ENCODE peak calls at places on chromosomes 3 and 15, in four cellular contexts. One of them, this sample, is unnamed.
A peak's percentile ranks its signal among the peaks of the same experiment; 100 is the strongest.

GRCh38 chr3:43957553-43957952 is 266.8 kb downstream of the ABHD5 start:
- DNase-seq in kidney epithelial cell: no peak
- DNase-seq in NCI-H82: no peak
- DNase-seq in stimulated activated CD8-positive, alpha-beta memory T cell treated with anti-CD3 and anti-CD28 coated beads, Interleukin-2, amount 100 ng/mL, for 48 hours: no peak
- DNase-seq in this sample: no peak

GRCh38 chr3:128179474-128179819 is 26.2 kb downstream of the EEFSEC start:
- DNase-seq in stimulated activated CD8-positive, alpha-beta memory T cell treated with anti-CD3 and anti-CD28 coated beads, Interleukin-2, amount 100 ng/mL, for 48 hours: no peak
- DNase-seq in NCI-H82: no peak
- DNase-seq in kidney epithelial cell: no peak
- DNase-seq in this sample: no peak

GRCh38 chr3:40437893-40438292 is 19.2 kb upstream of the RPL14 start:
- DNase-seq in stimulated activated CD8-positive, alpha-beta memory T cell treated with anti-CD3 and anti-CD28 coated beads, Interleukin-2, amount 100 ng/mL, for 48 hours: no peak
- DNase-seq in NCI-H82: no peak
- DNase-seq in kidney epithelial cell: no peak
- DNase-seq in this sample: no peak

GRCh38 chr3:48738926-48739616 is 22.1 kb upstream of the IP6K2 start:
- DNase-seq in stimulated activated CD8-positive, alpha-beta memory T cell treated with anti-CD3 and anti-CD28 coated beads, Interleukin-2, amount 100 ng/mL, for 48 hours: no peak
- DNase-seq in NCI-H82: no peak
- DNase-seq in kidney epithelial cell: no peak
- DNase-seq in this sample: no peak

GRCh38 chr3:12931273-12931905 is 90.0 kb upstream of the RPL32 start:
- DNase-seq in kidney epithelial cell: no peak
- DNase-seq in NCI-H82: no peak
- DNase-seq in stimulated activated CD8-positive, alpha-beta memory T cell treated with anti-CD3 and anti-CD28 coated beads, Interleukin-2, amount 100 ng/mL, for 48 hours: no peak
- DNase-seq in this sample: no peak

GRCh38 chr3:150348500-150348899 is 59.6 kb upstream of the TSC22D2 start:
- DNase-seq in kidney epithelial cell: peak; percentile 71
- DNase-seq in NCI-H82: no peak
- DNase-seq in stimulated activated CD8-positive, alpha-beta memory T cell treated with anti-CD3 and anti-CD28 coated beads, Interleukin-2, amount 100 ng/mL, for 48 hours: no peak
- DNase-seq in this sample: peak; percentile 68

GRCh38 chr3:25021816-25022215 is 406.2 kb upstream of the RARB start:
- DNase-seq in kidney epithelial cell: no peak
- DNase-seq in stimulated activated CD8-positive, alpha-beta memory T cell treated with anti-CD3 and anti-CD28 coated beads, Interleukin-2, amount 100 ng/mL, for 48 hours: no peak
- DNase-seq in NCI-H82: no peak
- DNase-seq in this sample: peak; percentile 41

GRCh38 chr3:71551286-71551919 is 32.1 kb downstream of the FOXP1 start:
- DNase-seq in stimulated activated CD8-positive, alpha-beta memory T cell treated with anti-CD3 and anti-CD28 coated beads, Interleukin-2, amount 100 ng/mL, for 48 hours: no peak
- DNase-seq in NCI-H82: no peak
- DNase-seq in kidney epithelial cell: no peak
- DNase-seq in this sample: no peak

GRCh38 chr15:82297546-82297945 is 34.9 kb downstream of the SAXO2 start:
- DNase-seq in kidney epithelial cell: no peak
- DNase-seq in NCI-H82: no peak
- DNase-seq in stimulated activated CD8-positive, alpha-beta memory T cell treated with anti-CD3 and anti-CD28 coated beads, Interleukin-2, amount 100 ng/mL, for 48 hours: no peak
- DNase-seq in this sample: no peak

GRCh38 chr15:77856718-77857346 is 220.7 kb downstream of the TBC1D2B start:
- DNase-seq in kidney epithelial cell: no peak
- DNase-seq in NCI-H82: no peak
- DNase-seq in stimulated activated CD8-positive, alpha-beta memory T cell treated with anti-CD3 and anti-CD28 coated beads, Interleukin-2, amount 100 ng/mL, for 48 hours: no peak
- DNase-seq in this sample: no peak

GRCh38 chr15:25185156-25185710 is 230.4 kb downstream of the SNRPN start:
- DNase-seq in kidney epithelial cell: no peak
- DNase-seq in NCI-H82: no peak
- DNase-seq in stimulated activated CD8-positive, alpha-beta memory T cell treated with anti-CD3 and anti-CD28 coated beads, Interleukin-2, amount 100 ng/mL, for 48 hours: no peak
- DNase-seq in this sample: no peak

GRCh38 chr15:39266882-39267281 is 314.0 kb upstream of the THBS1 start:
- DNase-seq in stimulated activated CD8-positive, alpha-beta memory T cell treated with anti-CD3 and anti-CD28 coated beads, Interleukin-2, amount 100 ng/mL, for 48 hours: no peak
- DNase-seq in kidney epithelial cell: no peak
- DNase-seq in NCI-H82: no peak
- DNase-seq in this sample: no peak

GRCh38 chr3:72494076-72495000 is 353.9 kb downstream of the SHQ1 start:
- DNase-seq in NCI-H82: no peak
- DNase-seq in stimulated activated CD8-positive, alpha-beta memory T cell treated with anti-CD3 and anti-CD28 coated beads, Interleukin-2, amount 100 ng/mL, for 48 hours: no peak
- DNase-seq in kidney epithelial cell: no peak
- DNase-seq in this sample: no peak

GRCh38 chr15:75031773-75032302 is 8.4 kb downstream of the PPCDC start:
- DNase-seq in NCI-H82: no peak
- DNase-seq in stimulated activated CD8-positive, alpha-beta memory T cell treated with anti-CD3 and anti-CD28 coated beads, Interleukin-2, amount 100 ng/mL, for 48 hours: no peak
- DNase-seq in kidney epithelial cell: no peak
- DNase-seq in this sample: no peak

GRCh38 chr15:35080226-35080625 is 4.9 kb downstream of the NANOGP8 start:
- DNase-seq in NCI-H82: no peak
- DNase-seq in stimulated activated CD8-positive, alpha-beta memory T cell treated with anti-CD3 and anti-CD28 coated beads, Interleukin-2, amount 100 ng/mL, for 48 hours: no peak
- DNase-seq in kidney epithelial cell: no peak
- DNase-seq in this sample: no peak

GRCh38 chr3:53420831-53421230 is 73.5 kb upstream of the DCP1A start:
- DNase-seq in stimulated activated CD8-positive, alpha-beta memory T cell treated with anti-CD3 and anti-CD28 coated beads, Interleukin-2, amount 100 ng/mL, for 48 hours: no peak
- DNase-seq in kidney epithelial cell: no peak
- DNase-seq in NCI-H82: no peak
- DNase-seq in this sample: no peak

GRCh38 chr3:30342319-30343060 is 263.9 kb upstream of the TGFBR2 start:
- DNase-seq in NCI-H82: no peak
- DNase-seq in stimulated activated CD8-positive, alpha-beta memory T cell treated with anti-CD3 and anti-CD28 coated beads, Interleukin-2, amount 100 ng/mL, for 48 hours: no peak
- DNase-seq in kidney epithelial cell: peak; percentile 89
- DNase-seq in this sample: peak; percentile 91

GRCh38 chr3:98885851-98886250 is 15.6 kb downstream of the DCBLD2 start:
- DNase-seq in kidney epithelial cell: no peak
- DNase-seq in stimulated activated CD8-positive, alpha-beta memory T cell treated with anti-CD3 and anti-CD28 coated beads, Interleukin-2, amount 100 ng/mL, for 48 hours: no peak
- DNase-seq in NCI-H82: no peak
- DNase-seq in this sample: no peak

GRCh38 chr15:69971771-69972170 is 125.9 kb downstream of the TLE3 start:
- DNase-seq in NCI-H82: peak; percentile 98
- DNase-seq in kidney epithelial cell: no peak
- DNase-seq in stimulated activated CD8-positive, alpha-beta memory T cell treated with anti-CD3 and anti-CD28 coated beads, Interleukin-2, amount 100 ng/mL, for 48 hours: no peak
- DNase-seq in this sample: no peak

GRCh38 chr15:78702609-78703332 is 61.8 kb upstream of the CHRNB4 start:
- DNase-seq in kidney epithelial cell: no peak
- DNase-seq in stimulated activated CD8-positive, alpha-beta memory T cell treated with anti-CD3 and anti-CD28 coated beads, Interleukin-2, amount 100 ng/mL, for 48 hours: no peak
- DNase-seq in NCI-H82: no peak
- DNase-seq in this sample: no peak

GRCh38 chr3:195194559-195195161 is 76.3 kb downstream of the XXYLT1 start:
- DNase-seq in kidney epithelial cell: no peak
- DNase-seq in NCI-H82: no peak
- DNase-seq in stimulated activated CD8-positive, alpha-beta memory T cell treated with anti-CD3 and anti-CD28 coated beads, Interleukin-2, amount 100 ng/mL, for 48 hours: no peak
- DNase-seq in this sample: no peak

GRCh38 chr3:40307176-40307575 is 2.3 kb upstream of the EIF1B start:
- DNase-seq in stimulated activated CD8-positive, alpha-beta memory T cell treated with anti-CD3 and anti-CD28 coated beads, Interleukin-2, amount 100 ng/mL, for 48 hours: no peak
- DNase-seq in NCI-H82: no peak
- DNase-seq in kidney epithelial cell: no peak
- DNase-seq in this sample: no peak

GRCh38 chr3:126342211-126342610 is 15.0 kb downstream of the KLF15 start:
- DNase-seq in kidney epithelial cell: no peak
- DNase-seq in stimulated activated CD8-positive, alpha-beta memory T cell treated with anti-CD3 and anti-CD28 coated beads, Interleukin-2, amount 100 ng/mL, for 48 hours: no peak
- DNase-seq in NCI-H82: no peak
- DNase-seq in this sample: no peak

GRCh38 chr3:178308696-178309278 is 227.4 kb upstream of the KCNMB2 start:
- DNase-seq in NCI-H82: peak; percentile 25
- DNase-seq in kidney epithelial cell: no peak
- DNase-seq in stimulated activated CD8-positive, alpha-beta memory T cell treated with anti-CD3 and anti-CD28 coated beads, Interleukin-2, amount 100 ng/mL, for 48 hours: no peak
- DNase-seq in this sample: no peak

GRCh38 chr3:13895155-13896105 is 15.6 kb upstream of the WNT7A start:
- DNase-seq in NCI-H82: peak; percentile 93
- DNase-seq in kidney epithelial cell: peak; percentile 51
- DNase-seq in stimulated activated CD8-positive, alpha-beta memory T cell treated with anti-CD3 and anti-CD28 coated beads, Interleukin-2, amount 100 ng/mL, for 48 hours: peak; percentile 87
- DNase-seq in this sample: peak; percentile 55

GRCh38 chr15:33131880-33132279 is 62.6 kb downstream of the FMN1 start:
- DNase-seq in NCI-H82: no peak
- DNase-seq in kidney epithelial cell: no peak
- DNase-seq in stimulated activated CD8-positive, alpha-beta memory T cell treated with anti-CD3 and anti-CD28 coated beads, Interleukin-2, amount 100 ng/mL, for 48 hours: no peak
- DNase-seq in this sample: no peak

GRCh38 chr15:64842099-64842940 is 605 bp downstream of the PLEKHO2 start:
- DNase-seq in kidney epithelial cell: no peak
- DNase-seq in stimulated activated CD8-positive, alpha-beta memory T cell treated with anti-CD3 and anti-CD28 coated beads, Interleukin-2, amount 100 ng/mL, for 48 hours: no peak
- DNase-seq in NCI-H82: peak; percentile 56
- DNase-seq in this sample: no peak

GRCh38 chr3:113110263-113110662 is 101.1 kb upstream of the BOC start:
- DNase-seq in stimulated activated CD8-positive, alpha-beta memory T cell treated with anti-CD3 and anti-CD28 coated beads, Interleukin-2, amount 100 ng/mL, for 48 hours: no peak
- DNase-seq in kidney epithelial cell: no peak
- DNase-seq in NCI-H82: no peak
- DNase-seq in this sample: no peak

GRCh38 chr15:92997821-92998220 is 91.2 kb downstream of the RGMA start:
- DNase-seq in kidney epithelial cell: no peak
- DNase-seq in stimulated activated CD8-positive, alpha-beta memory T cell treated with anti-CD3 and anti-CD28 coated beads, Interleukin-2, amount 100 ng/mL, for 48 hours: no peak
- DNase-seq in NCI-H82: no peak
- DNase-seq in this sample: no peak

GRCh38 chr3:147377412-147378185 is 28.7 kb downstream of the ZIC4 start:
- DNase-seq in NCI-H82: no peak
- DNase-seq in stimulated activated CD8-positive, alpha-beta memory T cell treated with anti-CD3 and anti-CD28 coated beads, Interleukin-2, amount 100 ng/mL, for 48 hours: no peak
- DNase-seq in kidney epithelial cell: no peak
- DNase-seq in this sample: no peak

GRCh38 chr3:9697892-9698291 is 5.7 kb upstream of the CPNE9 start:
- DNase-seq in NCI-H82: no peak
- DNase-seq in stimulated activated CD8-positive, alpha-beta memory T cell treated with anti-CD3 and anti-CD28 coated beads, Interleukin-2, amount 100 ng/mL, for 48 hours: no peak
- DNase-seq in kidney epithelial cell: no peak
- DNase-seq in this sample: no peak

GRCh38 chr15:75073197-75073596 is 49.8 kb downstream of the PPCDC start:
- DNase-seq in kidney epithelial cell: no peak
- DNase-seq in stimulated activated CD8-positive, alpha-beta memory T cell treated with anti-CD3 and anti-CD28 coated beads, Interleukin-2, amount 100 ng/mL, for 48 hours: no peak
- DNase-seq in NCI-H82: no peak
- DNase-seq in this sample: no peak

GRCh38 chr3:126938520-126939346 is 44.2 kb upstream of the PLXNA1 start:
- DNase-seq in NCI-H82: no peak
- DNase-seq in stimulated activated CD8-positive, alpha-beta memory T cell treated with anti-CD3 and anti-CD28 coated beads, Interleukin-2, amount 100 ng/mL, for 48 hours: no peak
- DNase-seq in kidney epithelial cell: no peak
- DNase-seq in this sample: no peak